ENCODE peak calls at places on chromosome 14, in five cellular contexts. J is BE2C, M is lung, O is tibial nerve, N is sigmoid colon. Y is an unnamed sample. For H3K4me1 and H3K27me3, the result is how much of the 10 kb centered on the place peaks cover.

GRCh38 chr14:26860111-26860510 is 262.3 kb upstream of the NOVA1 start:
- DNase-seq in J (no peak), M (no peak), O (no peak), N (no peak), Y (no peak)

GRCh38 chr14:30525833-30526232 is 33.1 kb upstream of the G2E3 start:
- DNase-seq in J (no peak), M (no peak), O (no peak), N (no peak), Y (no peak)

GRCh38 chr14:72965249-72965648 is 39.0 kb downstream of the DCAF4 start:
- DNase-seq in J (no peak), M (no peak), O (no peak), N (no peak), Y (no peak)

GRCh38 chr14:30541318-30541717 is 17.6 kb upstream of the G2E3 start:
- DNase-seq in J (no peak), M (no peak), O (no peak), N (no peak), Y (no peak)

GRCh38 chr14:72352012-72352411 is 419.8 kb downstream of the RGS6 start:
- DNase-seq in J (no peak), M (no peak), O (no peak), N (no peak), Y (no peak)

GRCh38 chr14:82872494-82872893 is 1338.8 kb upstream of the SEL1L start:
- DNase-seq in J (peak), M (no peak), O (no peak), N (no peak), Y (peak)

GRCh38 chr14:32372154-32372553 is 43.1 kb downstream of the AKAP6 start:
- DNase-seq in J (no peak), M (no peak), O (no peak), N (no peak), Y (no peak)

GRCh38 chr14:59678352-59678751 is 101.7 kb upstream of the CCDC175 start:
- DNase-seq in J (no peak), M (no peak), O (no peak), N (no peak), Y (no peak)

GRCh38 chr14:92121207-92121669 is 268 bp downstream of the NDUFB1 start:
- DNase-seq in J (no peak), M (peak), O (peak), N (peak), Y (no peak)

GRCh38 chr14:103868242-103868897 is 21.0 kb upstream of the PPP1R13B start:
- DNase-seq in J (no peak), M (no peak), O (no peak), N (no peak), Y (peak)

GRCh38 chr14:94088516-94088915 is 7.4 kb downstream of the IFI27L1 start:
- DNase-seq in J (no peak), M (no peak), O (no peak), N (no peak), Y (no peak)

GRCh38 chr14:71686677-71687076 is 245.6 kb upstream of the RGS6 start:
- DNase-seq in J (peak), M (no peak), O (peak), N (peak), Y (no peak)

GRCh38 chr14:92646952-92647461 is 101.4 kb downstream of the LGMN start:
- DNase-seq in J (no peak), M (no peak), O (no peak), N (peak), Y (no peak)

GRCh38 chr14:73752297-73752992 is 38.3 kb upstream of the PNMA1 start:
- DNase-seq in J (peak), M (no peak), O (no peak), N (peak), Y (peak)

GRCh38 chr14:89544636-89545301 is 127.7 kb upstream of the FOXN3 start:
- DNase-seq in J (no peak), M (no peak), O (no peak), N (no peak), Y (no peak)

GRCh38 chr14:20559461-20559904 is 1.4 kb downstream of the RNASE9 start:
- DNase-seq in J (no peak), M (no peak), O (no peak), N (no peak), Y (no peak)

GRCh38 chr14:24179961-24180726 is 8.3 kb downstream of the REC8 start:
- DNase-seq in J (no peak), M (no peak), O (no peak), N (no peak), Y (no peak)

GRCh38 chr14:34994668-34995067 is 11.9 kb downstream of the SRP54 start:
- DNase-seq in J (no peak), M (no peak), O (no peak), N (no peak), Y (no peak)

GRCh38 chr14:38721822-38722431 is 381.1 kb downstream of the SEC23A start:
- DNase-seq in J (peak), M (peak), O (peak), N (no peak), Y (peak)

GRCh38 chr14:63286071-63286470 is 32.7 kb downstream of the GPHB5 start:
- DNase-seq in J (no peak), M (no peak), O (no peak), N (no peak), Y (no peak)

DNA sequence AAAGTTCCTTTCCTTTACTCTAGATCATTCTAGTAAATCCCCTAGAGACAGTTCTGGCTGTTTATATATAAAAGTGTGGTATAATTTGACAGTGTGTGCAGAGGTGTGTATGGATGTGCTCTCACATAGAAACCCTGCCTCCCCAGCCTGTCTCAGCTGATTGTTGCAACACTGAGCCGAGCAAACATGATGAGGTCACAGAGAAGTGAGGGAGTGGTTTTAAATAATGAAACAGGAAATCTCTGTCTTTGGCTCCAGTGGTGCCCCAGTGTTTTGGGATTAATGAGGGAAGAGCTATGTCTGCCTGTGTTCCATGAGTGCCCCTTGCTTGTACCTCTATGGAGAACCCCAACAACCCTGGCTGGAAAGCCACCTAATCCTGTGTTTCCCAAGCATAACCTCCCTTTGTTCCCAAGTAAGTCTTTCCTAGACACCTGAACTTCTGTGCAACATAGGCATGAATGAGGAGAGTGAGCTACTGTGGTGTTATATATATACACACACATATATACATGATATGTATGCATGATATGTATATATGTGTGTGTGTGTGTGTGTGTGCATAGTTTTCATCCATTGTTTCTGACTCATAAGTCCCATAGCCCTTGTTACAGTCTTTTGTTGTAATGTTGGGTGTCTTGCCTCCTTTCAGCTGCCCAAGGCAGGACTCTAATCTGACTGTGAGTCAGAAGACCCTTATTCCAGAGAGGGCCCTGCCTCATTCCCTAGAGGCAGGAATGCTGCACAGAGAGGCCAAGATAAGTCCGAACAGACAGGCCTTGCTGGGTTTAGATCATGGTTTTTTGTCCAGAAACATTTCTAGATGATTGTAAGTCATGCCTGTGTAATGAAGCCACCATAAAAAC is 18.0 kb downstream of the TRAF3 start:
- DNase-seq in J (no peak), M (peak), O (peak), N (peak), Y (no peak)
- TF ChIP-seq CTCF in J (no peak), M (no peak), O (no peak), N (no peak), Y (no peak)

DNA sequence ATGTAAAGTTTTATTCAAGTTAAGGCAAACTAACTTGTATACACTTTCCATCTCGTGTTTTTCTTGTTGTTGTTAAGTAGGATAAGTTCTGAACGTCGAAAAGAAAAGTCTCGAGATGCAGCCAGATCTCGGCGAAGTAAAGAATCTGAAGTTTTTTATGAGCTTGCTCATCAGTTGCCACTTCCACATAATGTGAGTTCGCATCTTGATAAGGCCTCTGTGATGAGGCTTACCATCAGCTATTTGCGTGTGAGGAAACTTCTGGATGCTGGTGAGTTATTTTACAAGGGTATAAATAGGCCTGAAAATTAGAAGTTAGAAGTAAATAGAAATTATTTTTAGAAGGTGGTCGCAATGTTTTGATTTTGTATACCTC is 25.0 kb downstream of the HIF1A start:
- DNase-seq in J (no peak), M (no peak), O (no peak), N (no peak), Y (no peak)
- H3K4me1 ChIP-seq in J (under half), M (under half), O (under half), N (under half), Y (under half)

DNA sequence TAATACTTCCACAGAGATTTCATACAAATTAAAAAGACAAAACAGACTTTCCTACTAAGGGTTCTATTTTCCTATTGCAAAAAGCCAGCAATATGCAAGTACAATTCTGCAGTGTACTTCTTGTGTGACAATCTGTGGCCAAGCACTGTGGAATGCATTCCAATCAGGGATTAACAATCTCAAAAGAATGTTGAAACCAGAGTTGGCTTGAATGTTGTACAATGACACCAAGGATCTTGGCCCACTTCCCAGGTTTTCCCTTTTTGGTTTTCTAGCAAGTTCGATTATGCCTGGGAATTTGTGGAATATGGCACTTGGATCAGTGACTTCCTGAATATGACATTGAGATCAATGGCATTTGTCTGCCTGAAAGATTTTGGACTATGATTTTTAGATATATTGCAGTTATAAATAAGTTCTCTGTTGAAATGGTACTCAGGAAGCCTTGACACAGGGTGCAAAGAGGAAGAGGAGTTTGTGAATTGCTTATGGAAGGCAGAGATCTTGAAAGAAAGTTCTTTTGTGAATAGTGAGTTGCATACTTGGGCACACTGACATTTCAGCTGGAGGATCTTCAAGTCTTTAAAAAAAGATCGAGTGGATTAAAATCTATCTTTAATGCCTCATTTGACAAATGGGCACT is 81.4 kb upstream of the FERMT2 start:
- DNase-seq in J (no peak), M (peak), O (peak), N (peak), Y (no peak)
- H3K27me3 ChIP-seq in J (under half), M (under half), O (under half), N (under half), Y (under half)

GRCh38 chr14:22226381-22226780 is 362.6 kb downstream of the DAD1 start:
- DNase-seq in J (no peak), M (no peak), O (no peak), N (no peak), Y (no peak)

GRCh38 chr14:22225526-22226133 is 363.4 kb downstream of the DAD1 start:
- DNase-seq in J (no peak), M (no peak), O (no peak), N (no peak), Y (no peak)

GRCh38 chr14:22218729-22219128 is 370.3 kb downstream of the DAD1 start:
- DNase-seq in J (no peak), M (no peak), O (no peak), N (no peak), Y (no peak)

GRCh38 chr14:22221508-22221907 is 367.5 kb downstream of the DAD1 start:
- DNase-seq in J (no peak), M (no peak), O (no peak), N (no peak), Y (no peak)

DNA sequence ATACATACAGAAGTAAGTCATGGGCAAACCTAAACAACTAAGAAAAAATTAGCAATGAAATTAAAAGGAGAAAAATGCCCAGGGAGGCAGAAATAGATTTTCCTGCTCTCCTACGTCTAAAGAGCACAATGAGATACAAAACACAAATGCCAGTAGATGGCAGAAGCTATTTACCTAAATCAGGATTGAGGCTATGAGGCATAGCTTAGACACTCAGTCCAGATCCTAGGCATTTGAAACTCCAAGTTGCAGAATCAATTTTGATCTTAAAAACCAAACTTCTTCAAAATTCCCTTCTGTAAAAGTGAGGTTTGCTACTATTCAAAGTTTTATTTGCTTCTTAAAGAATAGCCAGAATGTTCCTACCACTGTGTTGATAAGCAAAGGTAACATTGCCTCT is 368.6 kb downstream of the DAD1 start:
- DNase-seq in J (no peak), M (no peak), O (no peak), N (no peak), Y (no peak)
- TF ChIP-seq CTCF in J (no peak), M (no peak), O (no peak), N (no peak), Y (no peak)

DNA sequence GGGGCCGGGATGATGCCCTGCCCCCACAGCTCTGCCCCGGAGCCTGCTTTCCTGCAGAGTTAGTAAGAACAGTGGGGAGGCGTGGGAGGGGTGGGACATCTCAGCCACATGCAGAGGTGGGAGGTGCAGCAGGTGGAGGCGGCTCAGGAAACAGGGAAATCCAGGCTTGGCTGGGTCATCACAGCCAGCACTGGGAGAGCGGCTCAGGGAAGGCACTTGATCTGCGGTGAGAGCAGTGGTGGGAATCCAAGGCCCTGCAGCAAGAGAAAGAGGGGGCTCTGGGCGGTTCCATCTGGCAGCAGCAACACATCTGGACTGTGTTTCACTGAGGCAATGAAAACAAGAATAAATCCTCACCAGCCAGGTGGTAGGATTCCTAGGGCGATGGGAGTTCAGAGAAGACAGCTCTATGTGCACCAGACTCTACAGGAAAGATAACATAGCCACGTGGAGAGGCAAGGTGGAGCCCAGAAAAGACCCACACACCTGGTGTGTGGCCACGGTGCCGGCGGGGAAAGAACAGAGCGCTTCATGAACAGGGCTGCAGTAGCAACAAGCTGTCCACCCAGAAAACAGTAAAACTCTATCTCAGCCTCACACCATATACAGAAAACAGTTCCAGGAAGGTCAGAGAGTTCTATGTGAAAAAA is 57.7 kb downstream of the CCDC85C start:
- DNase-seq in J (peak), M (no peak), O (no peak), N (no peak), Y (no peak)
- H3K4me1 ChIP-seq in J (half or more), M (under half), O (under half), N (half or more), Y (under half)

GRCh38 chr14:69571879-69572633 is 2.6 kb downstream of the CCDC177 start:
- DNase-seq in J (no peak), M (no peak), O (no peak), N (no peak), Y (no peak)

GRCh38 chr14:69570836-69571330 is 3.8 kb downstream of the CCDC177 start:
- DNase-seq in J (no peak), M (no peak), O (no peak), N (no peak), Y (no peak)

GRCh38 chr14:69571449-69571878 is 3.2 kb downstream of the CCDC177 start:
- DNase-seq in J (no peak), M (no peak), O (no peak), N (no peak), Y (no peak)

GRCh38 chr14:69567563-69567962 is 7.1 kb downstream of the CCDC177 start:
- DNase-seq in J (no peak), M (no peak), O (no peak), N (no peak), Y (no peak)

GRCh38 chr14:69569859-69570258 is 4.8 kb downstream of the CCDC177 start:
- DNase-seq in J (no peak), M (no peak), O (no peak), N (no peak), Y (no peak)
- H3K27me3 ChIP-seq in J (under half), M (under half), O (half or more), N (half or more), Y (under half)

Y was measured in pancreas.